ENCODE peak calls at places on chromosomes 12 and 14, in seven cellular contexts. U is fibroblast of mammary gland, B is PC-3, K is aorta, Y is mammary epithelial cell, G is HAP-1, A is DND-41. X is an unnamed sample.

GRCh38 chr14:68825729-68826128 is 32.9 kb upstream of the ZFP36L1 start:
- DNase-seq in K (no peak), Y (no peak), G (no peak), U (no peak), B (no peak), A (no peak), X (no peak)

GRCh38 chr12:127650626-127651025 is 616.3 kb upstream of the TMEM132C start:
- DNase-seq in Y (no peak), U (no peak), G (no peak), A (no peak), K (no peak), B (no peak), X (no peak)

GRCh38 chr14:71372411-71372838 is 465.2 kb downstream of the PCNX1 start:
- DNase-seq in K (no peak), A (no peak), Y (peak), G (peak), U (peak), B (peak), X (no peak)

GRCh38 chr12:86613306-86613705 is 357.1 kb upstream of the MGAT4C start:
- DNase-seq in K (no peak), G (no peak), Y (peak), U (no peak), A (no peak), B (no peak), X (no peak)

GRCh38 chr14:33791971-33792370 is 158.9 kb downstream of the EGLN3 start:
- DNase-seq in U (no peak), A (no peak), Y (no peak), G (no peak), B (no peak), K (no peak), X (no peak)

GRCh38 chr12:87687362-87687761 is 341.8 kb downstream of the C12orf50 start:
- DNase-seq in A (no peak), U (no peak), Y (no peak), B (no peak), G (no peak), K (peak), X (no peak)

GRCh38 chr12:120950807-120951206 is 27.5 kb upstream of the HNF1A start:
- DNase-seq in B (no peak), K (no peak), G (no peak), A (no peak), U (no peak), Y (no peak), X (no peak)

GRCh38 chr12:118409834-118410233 is 33.5 kb downstream of the SUDS3 start:
- DNase-seq in U (no peak), Y (no peak), A (no peak), G (no peak), K (no peak), B (no peak), X (no peak)

GRCh38 chr12:32549675-32550079 is 129.4 kb upstream of the DNM1L start:
- DNase-seq in B (no peak), G (no peak), U (no peak), A (no peak), K (no peak), Y (no peak), X (no peak)

GRCh38 chr14:105092912-105093425 is 27.7 kb upstream of the GPR132 start:
- DNase-seq in Y (peak), G (peak), U (no peak), B (peak), K (peak), A (peak), X (peak)

GRCh38 chr12:39368096-39368495 is 74.8 kb downstream of the KIF21A start:
- DNase-seq in Y (no peak), A (no peak), B (peak), K (no peak), G (no peak), U (peak), X (no peak)

GRCh38 chr14:23103581-23103980 is 1.2 kb downstream of the CIROP start:
- DNase-seq in U (no peak), Y (no peak), B (no peak), K (no peak), G (no peak), A (no peak), X (no peak)

GRCh38 chr12:96255077-96255476 is 60.9 kb downstream of the ELK3 start:
- DNase-seq in G (no peak), A (no peak), K (peak), U (peak), Y (no peak), B (no peak), X (no peak)

GRCh38 chr14:33612184-33612479 is 338.7 kb downstream of the EGLN3 start:
- DNase-seq in U (no peak), K (no peak), A (no peak), Y (no peak), G (no peak), B (no peak), X (no peak)

GRCh38 chr12:49264466-49264872 is 413 bp upstream of the TUBA1C start:
- DNase-seq in B (no peak), U (no peak), A (no peak), Y (no peak), K (no peak), G (no peak), X (no peak)

GRCh38 chr12:31323466-31324115 is 2.4 kb downstream of the SINHCAF start:
- DNase-seq in G (peak), A (no peak), K (peak), U (no peak), B (no peak), Y (peak), X (no peak)

GRCh38 chr12:57216931-57217871 is 607 bp downstream of the NXPH4 start:
- DNase-seq in U (no peak), G (peak), K (no peak), Y (peak), A (no peak), B (peak), X (no peak)
- H3K4me3 ChIP-seq in U (peak), G (peak), K (peak), Y (peak), A (no peak), B (peak), X (peak)

GRCh38 chr14:98347686-98348085 is 924.3 kb downstream of the BCL11B start:
- DNase-seq in B (no peak), K (no peak), Y (no peak), A (no peak), U (no peak), G (no peak), X (no peak)
- H3K4me3 ChIP-seq in B (no peak), K (no peak), Y (no peak), A (no peak), U (no peak), G (no peak), X (no peak)

GRCh38 chr12:132506730-132507538 is 17.0 kb downstream of the FBRSL1 start:
- DNase-seq in U (peak), Y (no peak), G (peak), B (no peak), A (peak), K (peak), X (no peak)
- H3K4me3 ChIP-seq in U (no peak), Y (no peak), G (no peak), B (no peak), A (no peak), K (no peak), X (no peak)

GRCh38 chr12:68453278-68453677 is 121.1 kb upstream of the MDM1 start:
- DNase-seq in Y (no peak), K (no peak), B (no peak), A (no peak), U (no peak), G (no peak), X (no peak)

GRCh38 chr12:68450947-68451260 is 118.7 kb upstream of the MDM1 start:
- DNase-seq in B (no peak), A (no peak), Y (no peak), K (no peak), U (no peak), G (no peak), X (no peak)

GRCh38 chr12:68449196-68449595 is 117.0 kb upstream of the MDM1 start:
- DNase-seq in B (no peak), G (no peak), U (no peak), K (no peak), A (no peak), Y (no peak), X (no peak)

GRCh38 chr12:68453876-68454275 is 121.7 kb upstream of the MDM1 start:
- DNase-seq in Y (no peak), G (no peak), U (no peak), K (no peak), B (no peak), A (no peak), X (no peak)

DNA sequence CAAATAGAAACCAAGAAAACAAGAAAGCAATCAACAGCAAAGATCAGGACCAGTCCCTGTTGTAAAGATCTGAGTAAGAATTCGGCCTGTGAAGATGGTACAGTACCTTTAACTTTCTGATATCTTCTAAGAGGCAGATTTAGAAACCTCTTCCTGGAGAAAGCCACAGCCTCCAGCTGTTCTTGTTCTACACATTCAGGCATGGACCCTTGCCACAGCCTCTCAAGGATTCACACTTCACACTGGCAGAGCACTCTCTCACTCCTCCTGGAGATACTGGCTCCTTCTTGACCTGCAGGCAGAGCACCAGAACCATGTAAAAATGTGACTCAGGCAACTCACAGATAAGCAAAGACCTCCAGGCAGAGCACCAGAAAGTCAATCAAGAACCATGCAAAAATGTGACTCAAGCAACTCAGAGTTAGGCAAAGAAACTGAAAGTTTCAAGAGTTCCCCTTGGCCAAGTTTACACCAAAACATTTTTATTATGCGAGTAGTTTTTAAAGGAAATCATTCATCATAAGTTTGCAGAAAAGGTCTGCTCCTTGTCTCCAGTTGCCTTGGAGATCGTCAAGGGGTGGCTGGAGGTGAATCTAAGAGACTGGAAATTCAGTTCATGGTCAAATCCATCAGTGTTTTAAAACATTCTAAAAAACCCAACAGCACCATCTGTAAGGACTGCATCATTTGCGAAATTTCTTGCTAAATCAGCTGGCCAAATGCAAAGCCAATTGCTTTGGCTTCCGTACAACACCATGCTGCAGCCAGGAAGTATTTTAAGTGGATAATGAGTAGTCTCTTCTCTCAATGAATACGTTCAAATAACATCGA is 119.3 kb upstream of the MDM1 start:
- DNase-seq in G (no peak), A (peak), B (peak), K (peak), U (peak), Y (peak), X (peak)
- H3K4me3 ChIP-seq in G (no peak), A (no peak), B (no peak), K (no peak), U (no peak), Y (no peak), X (peak)

X was measured in Jurkat, Clone E6-1.